ENCODE peak calls at places on chromosome 3, in six cellular contexts. U is fibroblast of lung; N is germinal center; V is activated CD4-positive, alpha-beta T cell treated with anti-CD3 and anti-CD28 coated beads, Interleukin-2, amount 10 ng/mL, durations not matched to agents 7 days and 5 days; S is endothelial cell; J is activated naive CD8-positive, alpha-beta T cell treated with anti-CD3 and anti-CD28 coated beads, Interleukin-2, amount 50 U/mL, for 24 hours. L is an unnamed sample.

GRCh38 chr3:65093641-65094040 is 405.8 kb upstream of the ADAMTS9 start:
- DNase-seq in U (no peak), N (no peak), V (no peak), S (no peak), J (no peak), L (no peak)

GRCh38 chr3:51874889-51875288 is 512 bp downstream of the IQCF5 start:
- DNase-seq in U (no peak), N (no peak), V (no peak), S (no peak), J (no peak), L (no peak)

GRCh38 chr3:111895079-111895478 is 36.0 kb downstream of the PHLDB2 start:
- DNase-seq in U (peak), N (no peak), V (no peak), S (no peak), J (no peak), L (peak)

GRCh38 chr3:149959443-149959842 is 11.3 kb downstream of the PFN2 start:
- DNase-seq in U (peak), N (no peak), V (no peak), S (no peak), J (no peak), L (no peak)

GRCh38 chr3:53809267-53809666 is 37.0 kb downstream of the CHDH start:
- DNase-seq in U (no peak), N (no peak), V (no peak), S (no peak), J (no peak), L (no peak)

GRCh38 chr3:165920984-165921383 is 83.8 kb upstream of the BCHE start:
- DNase-seq in U (no peak), N (no peak), V (no peak), S (no peak), J (no peak), L (no peak)

GRCh38 chr3:136670166-136670565 is 82.0 kb downstream of the STAG1 start:
- DNase-seq in U (no peak), N (no peak), V (no peak), S (no peak), J (no peak), L (no peak)

GRCh38 chr3:146403792-146404191 is 65.6 kb downstream of the PLSCR2 start:
- DNase-seq in U (no peak), N (no peak), V (no peak), S (no peak), J (no peak), L (no peak)

GRCh38 chr3:189300345-189300744 is 128.6 kb downstream of the TPRG1 start:
- DNase-seq in U (no peak), N (no peak), V (no peak), S (no peak), J (no peak), L (no peak)